ENCODE peak calls at places on chromosomes 12 and 14, in five cellular contexts. E is A549, M is gastrocnemius medialis, H is stomach, P is tibial nerve. O is an unnamed sample.

GRCh38 chr12:81591256-81591655 is 167.9 kb downstream of the PPFIA2 start:
- DNase-seq in E (no peak), M (no peak), H (no peak), P (no peak), O (no peak)

GRCh38 chr12:1744932-1745331 is 54.1 kb downstream of the ADIPOR2 start:
- DNase-seq in E (no peak), M (no peak), H (no peak), P (no peak), O (no peak)

GRCh38 chr14:56002316-56002715 is 115.9 kb upstream of the PELI2 start:
- DNase-seq in E (peak; percentile 11), M (no peak), H (no peak), P (no peak), O (no peak)

GRCh38 chr14:44820230-44820964 is 141.3 kb downstream of the KLHL28 start:
- DNase-seq in E (no peak), M (no peak), H (no peak), P (no peak), O (no peak)

GRCh38 chr12:68378859-68379628 is 46.9 kb upstream of the MDM1 start:
- DNase-seq in E (peak; percentile 59), M (no peak), H (peak; percentile 42), P (no peak), O (peak; percentile 37)

GRCh38 chr12:288687-289086 is 26.1 kb upstream of the SLC6A13 start:
- DNase-seq in E (peak; percentile 17), M (no peak), H (peak; percentile 55), P (no peak), O (no peak)

GRCh38 chr14:72736791-72737559 is 156.9 kb downstream of the DPF3 start:
- DNase-seq in E (no peak), M (no peak), H (no peak), P (no peak), O (no peak)

GRCh38 chr14:54147285-54147684 is 190.7 kb upstream of the BMP4 start:
- DNase-seq in E (peak; percentile 2), M (no peak), H (no peak), P (no peak), O (no peak)

GRCh38 chr14:66496911-66497310 is 10.7 kb downstream of the CCDC196 start:
- DNase-seq in E (no peak), M (no peak), H (no peak), P (no peak), O (no peak)

GRCh38 chr14:88029500-88029899 is 24.6 kb downstream of the GPR65 start:
- DNase-seq in E (no peak), M (no peak), H (no peak), P (no peak), O (no peak)

GRCh38 chr14:64337901-64338615 is 43.9 kb upstream of the ESR2 start:
- DNase-seq in E (peak; percentile 77), M (peak; percentile 20), H (peak; percentile 31), P (peak; percentile 19), O (peak; percentile 94)

GRCh38 chr12:12938541-12938940 is 13.4 kb downstream of the GPRC5D start:
- DNase-seq in E (no peak), M (no peak), H (no peak), P (no peak), O (no peak)

GRCh38 chr12:132347471-132347855 is 18.1 kb upstream of the GALNT9 start:
- DNase-seq in E (no peak), M (no peak), H (no peak), P (no peak), O (no peak)

GRCh38 chr14:99133563-99134332 is 138.2 kb downstream of the BCL11B start:
- DNase-seq in E (no peak), M (peak; percentile 17), H (peak; percentile 13), P (peak; percentile 4), O (peak; percentile 92)

GRCh38 chr12:12726543-12727093 is 9.4 kb downstream of the CDKN1B start:
- DNase-seq in E (peak; percentile 39), M (no peak), H (no peak), P (peak; percentile 33), O (no peak)

GRCh38 chr12:102948941-102949352 is 8.5 kb upstream of the ASCL1 start:
- DNase-seq in E (peak; percentile 46), M (no peak), H (peak; percentile 63), P (peak; percentile 66), O (no peak)

GRCh38 chr12:127459166-127459565 is 807.8 kb upstream of the TMEM132C start:
- DNase-seq in E (no peak), M (no peak), H (no peak), P (no peak), O (no peak)

GRCh38 chr12:77724367-77724957 is 106.2 kb upstream of the NAV3 start:
- DNase-seq in E (peak; percentile 50), M (no peak), H (no peak), P (no peak), O (no peak)

GRCh38 chr12:4763549-4763948 is 43.3 kb downstream of the GALNT8 start:
- DNase-seq in E (peak; percentile 66), M (no peak), H (no peak), P (no peak), O (no peak)
- TF ChIP-seq CTCF in E (peak; percentile 7), M (no peak), H (no peak), P (no peak), O (no peak)

DNA sequence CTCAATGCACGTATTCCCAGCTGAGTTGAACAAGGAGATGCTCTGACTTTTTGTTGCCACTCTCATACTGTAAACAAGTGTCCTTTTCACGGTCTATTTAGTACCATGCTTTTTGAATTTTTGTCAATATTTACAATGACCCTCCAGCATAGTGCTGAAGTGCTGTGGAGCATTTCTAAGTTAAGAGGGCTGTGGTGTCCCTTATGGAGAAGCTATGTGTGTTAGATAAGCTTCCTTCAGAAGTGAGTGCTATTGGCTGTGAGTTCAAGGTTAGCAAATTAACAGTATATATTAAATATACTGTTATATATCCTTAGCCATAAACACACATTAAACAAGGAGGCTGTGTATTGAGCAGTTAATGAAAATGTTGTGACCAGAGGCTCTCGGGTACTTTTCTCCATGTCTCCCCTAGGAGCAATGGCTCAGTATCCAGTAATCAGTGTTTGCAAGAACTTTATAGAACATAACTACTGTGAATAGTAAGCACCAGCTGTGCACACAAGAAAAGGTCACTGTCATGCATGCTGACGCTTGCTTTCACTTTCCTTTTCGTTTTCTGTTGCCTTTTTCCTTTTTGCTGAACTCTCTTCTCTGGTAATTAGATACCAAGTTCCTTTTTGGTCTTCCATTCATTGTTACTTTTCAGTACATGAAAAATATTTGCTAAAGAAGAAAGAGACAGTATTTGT is 187.2 kb upstream of the NEDD1 start:
- DNase-seq in E (no peak), M (no peak), H (no peak), P (no peak), O (no peak)
- H3K4me3 ChIP-seq in E (peak overlapping the region; percentile 34), M (peak overlapping the region; percentile 34), H (peak overlapping the region; percentile 39), P (peak overlapping the region; percentile 46), O (no peak overlapping the region)

GRCh38 chr14:92680781-92681650 is 67.4 kb downstream of the LGMN start:
- DNase-seq in E (peak; percentile 62), M (peak; percentile 42), H (peak; percentile 76), P (peak; percentile 73), O (peak; percentile 94)
- TF ChIP-seq POLR2A in E (no peak), M (no peak), H (no peak), P (no peak), O (no peak)

GRCh38 chr14:31781578-31781977 is 220.4 kb downstream of the NUBPL start:
- DNase-seq in E (peak; percentile 26), M (no peak), H (no peak), P (no peak), O (no peak)

GRCh38 chr14:31788340-31788739 is 227.1 kb downstream of the NUBPL start:
- DNase-seq in E (peak; percentile 1), M (no peak), H (no peak), P (no peak), O (no peak)

GRCh38 chr14:31785574-31785973 is 224.4 kb downstream of the NUBPL start:
- DNase-seq in E (no peak), M (no peak), H (no peak), P (no peak), O (no peak)

GRCh38 chr14:31792726-31793125 is 231.5 kb downstream of the NUBPL start:
- DNase-seq in E (no peak), M (no peak), H (no peak), P (no peak), O (no peak)

DNA sequence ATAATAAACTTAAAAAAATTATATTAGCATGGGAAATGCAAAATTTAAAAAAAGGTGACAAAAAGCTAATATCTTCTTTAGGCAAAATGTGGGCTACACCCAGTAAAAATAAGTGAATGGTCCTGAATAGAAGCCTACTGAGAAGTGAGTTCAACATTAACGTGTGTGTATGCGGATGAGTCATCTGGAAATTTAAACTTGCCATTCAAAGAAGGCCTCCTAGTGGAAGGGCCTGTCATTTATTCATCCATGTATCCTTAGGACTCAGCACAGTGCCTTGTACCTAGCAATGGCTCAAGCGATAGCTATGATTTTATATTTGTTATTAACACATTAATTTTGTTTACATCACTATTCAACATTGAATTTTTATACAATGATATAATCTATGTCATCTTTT is 226.2 kb downstream of the NUBPL start:
- DNase-seq in E (peak; percentile 50), M (no peak), H (no peak), P (no peak), O (no peak)
- TF ChIP-seq CTCF in E (peak; percentile 13), M (no peak), H (no peak), P (no peak), O (no peak)

GRCh38 chr12:26195250-26195640 is at the start of gene SSPN:
- DNase-seq in E (peak; percentile 33), M (peak; percentile 68), H (peak; percentile 61), P (peak; percentile 59), O (no peak)
- H3K4me3 ChIP-seq in E (peak within 1 kb of the TSS; percentile 56), M (peak within 1 kb of the TSS; percentile 91), H (peak within 1 kb of the TSS; percentile 65), P (peak within 1 kb of the TSS; percentile 67), O (peak within 1 kb of the TSS; percentile 28)

GRCh38 chr14:22476005-22476751 is 112.8 kb downstream of the DAD1 start:
- DNase-seq in E (no peak), M (no peak), H (no peak), P (no peak), O (no peak)

GRCh38 chr14:22472935-22473854 is 115.8 kb downstream of the DAD1 start:
- DNase-seq in E (peak; percentile 56), M (no peak), H (peak; percentile 63), P (peak; percentile 80), O (no peak)

GRCh38 chr14:22475381-22475780 is 113.6 kb downstream of the DAD1 start:
- DNase-seq in E (no peak), M (no peak), H (no peak), P (no peak), O (no peak)

GRCh38 chr14:22476882-22477281 is 112.1 kb downstream of the DAD1 start:
- DNase-seq in E (no peak), M (no peak), H (no peak), P (no peak), O (no peak)

DNA sequence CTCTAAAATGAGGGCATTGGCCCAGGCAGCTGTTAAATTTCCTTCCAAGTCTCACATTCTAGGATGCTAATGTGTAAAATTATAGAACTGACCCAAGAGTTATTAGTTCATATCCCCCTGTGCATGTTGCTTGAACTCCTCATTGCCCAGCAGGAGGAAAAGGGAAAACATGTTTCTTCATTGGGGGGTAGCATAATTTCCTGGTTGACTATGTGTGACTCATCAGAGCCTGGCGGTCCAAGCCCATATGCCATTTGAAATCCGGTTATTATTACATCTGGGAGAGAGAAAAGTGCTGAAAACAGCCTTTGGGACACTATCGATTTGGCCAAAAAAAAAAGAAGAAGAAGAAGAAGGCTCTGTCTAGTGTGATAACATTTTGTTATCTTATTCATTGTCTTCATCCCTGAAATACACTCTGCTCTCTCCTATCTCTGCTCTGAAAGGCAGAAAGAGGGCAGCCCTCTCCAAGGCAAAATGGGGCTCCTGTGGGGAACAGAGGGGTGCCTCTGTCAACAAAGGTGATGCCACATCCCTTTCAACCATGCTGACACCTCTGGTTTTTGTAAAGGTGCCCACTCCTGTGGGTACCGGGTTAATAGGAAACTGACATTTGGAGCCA is 114.2 kb downstream of the DAD1 start:
- DNase-seq in E (no peak), M (no peak), H (no peak), P (no peak), O (no peak)
- TF ChIP-seq POLR2A in E (no peak), M (no peak), H (no peak), P (no peak), O (no peak)

GRCh38 chr12:108172033-108172432 is 42.9 kb downstream of the WSCD2 start:
- DNase-seq in E (no peak), M (no peak), H (no peak), P (no peak), O (peak; percentile 2)
- TF ChIP-seq CTCF in E (no peak), M (no peak), H (no peak), P (no peak), O (no peak)

O was measured in lower leg skin.